ENCODE peak calls at places on chromosomes 2 and 18, in nine cellular contexts. One of them, this sample, is unnamed.

GRCh38 chr2:194550702-194551101 is 1106.3 kb upstream of the SLC39A10 start:
- DNase-seq in hepatocyte: no peak
- DNase-seq in PC-9: no peak
- DNase-seq in mammary epithelial cell: no peak
- DNase-seq in HCT116: no peak
- DNase-seq in GM23248: no peak
- DNase-seq in fibroblast of lung: no peak
- DNase-seq in neural progenitor cell: no peak
- DNase-seq in PC-3: peak
- DNase-seq in this sample: no peak

GRCh38 chr2:233449071-233449901 is 95.0 kb downstream of the DGKD start:
- DNase-seq in neural progenitor cell: peak
- DNase-seq in PC-9: peak
- DNase-seq in fibroblast of lung: peak
- DNase-seq in PC-3: peak
- DNase-seq in GM23248: peak
- DNase-seq in hepatocyte: peak
- DNase-seq in mammary epithelial cell: no peak
- DNase-seq in HCT116: no peak
- DNase-seq in this sample: peak

GRCh38 chr2:88307817-88308216 is 137.7 kb downstream of the THNSL2 start:
- DNase-seq in PC-3: peak
- DNase-seq in PC-9: peak
- DNase-seq in GM23248: peak
- DNase-seq in mammary epithelial cell: peak
- DNase-seq in fibroblast of lung: no peak
- DNase-seq in hepatocyte: peak
- DNase-seq in neural progenitor cell: peak
- DNase-seq in HCT116: peak
- DNase-seq in this sample: no peak

GRCh38 chr2:182642328-182642727 is 73.7 kb upstream of the DNAJC10 start:
- DNase-seq in PC-9: peak
- DNase-seq in neural progenitor cell: peak
- DNase-seq in mammary epithelial cell: peak
- DNase-seq in GM23248: peak
- DNase-seq in PC-3: peak
- DNase-seq in hepatocyte: peak
- DNase-seq in fibroblast of lung: peak
- DNase-seq in HCT116: peak
- DNase-seq in this sample: peak

GRCh38 chr18:24935008-24935407 is 417.0 kb downstream of the ZNF521 start:
- DNase-seq in neural progenitor cell: no peak
- DNase-seq in HCT116: no peak
- DNase-seq in GM23248: no peak
- DNase-seq in PC-3: no peak
- DNase-seq in PC-9: no peak
- DNase-seq in hepatocyte: no peak
- DNase-seq in fibroblast of lung: no peak
- DNase-seq in mammary epithelial cell: no peak
- DNase-seq in this sample: no peak

GRCh38 chr2:24929230-24929629 is 9.2 kb upstream of the ADCY3 start:
- DNase-seq in GM23248: no peak
- DNase-seq in PC-3: no peak
- DNase-seq in hepatocyte: no peak
- DNase-seq in HCT116: no peak
- DNase-seq in PC-9: no peak
- DNase-seq in fibroblast of lung: no peak
- DNase-seq in neural progenitor cell: no peak
- DNase-seq in mammary epithelial cell: no peak
- DNase-seq in this sample: no peak

GRCh38 chr2:197296861-197297260 is 13.7 kb downstream of the ANKRD44 start:
- DNase-seq in fibroblast of lung: no peak
- DNase-seq in PC-9: no peak
- DNase-seq in HCT116: no peak
- DNase-seq in hepatocyte: no peak
- DNase-seq in PC-3: no peak
- DNase-seq in mammary epithelial cell: no peak
- DNase-seq in neural progenitor cell: no peak
- DNase-seq in GM23248: no peak
- DNase-seq in this sample: no peak

GRCh38 chr18:56556907-56557306 is 81.5 kb downstream of the TXNL1 start:
- DNase-seq in GM23248: no peak
- DNase-seq in PC-3: no peak
- DNase-seq in hepatocyte: no peak
- DNase-seq in PC-9: no peak
- DNase-seq in fibroblast of lung: no peak
- DNase-seq in mammary epithelial cell: no peak
- DNase-seq in neural progenitor cell: no peak
- DNase-seq in HCT116: no peak
- DNase-seq in this sample: no peak

GRCh38 chr2:109532728-109533076 is 81.1 kb downstream of the SEPTIN10 start:
- DNase-seq in PC-9: no peak
- DNase-seq in GM23248: no peak
- DNase-seq in HCT116: no peak
- DNase-seq in neural progenitor cell: no peak
- DNase-seq in mammary epithelial cell: no peak
- DNase-seq in fibroblast of lung: no peak
- DNase-seq in PC-3: no peak
- DNase-seq in hepatocyte: no peak
- DNase-seq in this sample: no peak

GRCh38 chr2:65465857-65466256 is 33.5 kb upstream of the SPRED2 start:
- DNase-seq in hepatocyte: no peak
- DNase-seq in mammary epithelial cell: no peak
- DNase-seq in HCT116: no peak
- DNase-seq in neural progenitor cell: no peak
- DNase-seq in PC-3: no peak
- DNase-seq in PC-9: no peak
- DNase-seq in GM23248: no peak
- DNase-seq in fibroblast of lung: peak
- DNase-seq in this sample: no peak

GRCh38 chr2:100259106-100259505 is 63.2 kb downstream of the LONRF2 start:
- DNase-seq in mammary epithelial cell: no peak
- DNase-seq in neural progenitor cell: no peak
- DNase-seq in PC-9: no peak
- DNase-seq in GM23248: no peak
- DNase-seq in HCT116: no peak
- DNase-seq in hepatocyte: no peak
- DNase-seq in PC-3: no peak
- DNase-seq in fibroblast of lung: no peak
- DNase-seq in this sample: no peak

GRCh38 chr2:196160101-196160500 is 11.3 kb downstream of the STK17B start:
- DNase-seq in fibroblast of lung: peak
- DNase-seq in GM23248: peak
- DNase-seq in PC-9: peak
- DNase-seq in HCT116: peak
- DNase-seq in mammary epithelial cell: peak
- DNase-seq in hepatocyte: peak
- DNase-seq in neural progenitor cell: peak
- DNase-seq in PC-3: peak
- DNase-seq in this sample: peak

GRCh38 chr2:17309741-17310339 is 208.4 kb downstream of the RAD51AP2 start:
- DNase-seq in PC-9: peak
- DNase-seq in hepatocyte: peak
- DNase-seq in GM23248: peak
- DNase-seq in neural progenitor cell: peak
- DNase-seq in mammary epithelial cell: peak
- DNase-seq in PC-3: peak
- DNase-seq in HCT116: peak
- DNase-seq in fibroblast of lung: peak
- DNase-seq in this sample: peak

GRCh38 chr2:216375288-216375687 is 3.0 kb upstream of the MARCHF4 start:
- DNase-seq in mammary epithelial cell: no peak
- DNase-seq in PC-3: no peak
- DNase-seq in hepatocyte: no peak
- DNase-seq in PC-9: no peak
- DNase-seq in neural progenitor cell: no peak
- DNase-seq in fibroblast of lung: no peak
- DNase-seq in GM23248: peak
- DNase-seq in HCT116: no peak
- DNase-seq in this sample: no peak

GRCh38 chr2:152573168-152573567 is 144.1 kb downstream of the PRPF40A start:
- DNase-seq in fibroblast of lung: peak
- DNase-seq in neural progenitor cell: no peak
- DNase-seq in PC-9: no peak
- DNase-seq in PC-3: peak
- DNase-seq in mammary epithelial cell: peak
- DNase-seq in HCT116: peak
- DNase-seq in GM23248: peak
- DNase-seq in hepatocyte: no peak
- DNase-seq in this sample: peak

GRCh38 chr2:24021122-24021998 is 11.5 kb downstream of the MFSD2B start:
- DNase-seq in neural progenitor cell: peak
- DNase-seq in PC-9: peak
- DNase-seq in mammary epithelial cell: peak
- DNase-seq in hepatocyte: no peak
- DNase-seq in PC-3: peak
- DNase-seq in fibroblast of lung: no peak
- DNase-seq in HCT116: no peak
- DNase-seq in GM23248: peak
- DNase-seq in this sample: no peak

GRCh38 chr2:121561617-121562268 is 31.1 kb downstream of the RNU4ATAC start:
- DNase-seq in mammary epithelial cell: peak
- DNase-seq in PC-3: peak
- DNase-seq in neural progenitor cell: no peak
- DNase-seq in HCT116: no peak
- DNase-seq in GM23248: peak
- DNase-seq in fibroblast of lung: peak
- DNase-seq in PC-9: no peak
- DNase-seq in hepatocyte: no peak
- DNase-seq in this sample: peak

GRCh38 chr2:197940346-197940745 is 136.0 kb downstream of the PLCL1 start:
- DNase-seq in mammary epithelial cell: no peak
- DNase-seq in neural progenitor cell: no peak
- DNase-seq in PC-9: no peak
- DNase-seq in HCT116: no peak
- DNase-seq in fibroblast of lung: no peak
- DNase-seq in GM23248: no peak
- DNase-seq in hepatocyte: no peak
- DNase-seq in PC-3: no peak
- DNase-seq in this sample: no peak

GRCh38 chr2:176285321-176285720 is 16.1 kb downstream of the MTX2 start:
- DNase-seq in mammary epithelial cell: peak
- DNase-seq in GM23248: peak
- DNase-seq in PC-9: no peak
- DNase-seq in HCT116: no peak
- DNase-seq in fibroblast of lung: no peak
- DNase-seq in PC-3: no peak
- DNase-seq in hepatocyte: no peak
- DNase-seq in neural progenitor cell: no peak
- DNase-seq in this sample: peak

GRCh38 chr18:67133669-67134068 is 382.9 kb downstream of the DSEL start:
- DNase-seq in hepatocyte: no peak
- DNase-seq in GM23248: no peak
- DNase-seq in HCT116: no peak
- DNase-seq in mammary epithelial cell: no peak
- DNase-seq in PC-3: peak
- DNase-seq in PC-9: no peak
- DNase-seq in neural progenitor cell: no peak
- DNase-seq in fibroblast of lung: no peak
- DNase-seq in this sample: no peak

GRCh38 chr2:177332041-177332991 is 60.3 kb upstream of the AGPS start:
- DNase-seq in mammary epithelial cell: peak
- DNase-seq in hepatocyte: peak
- DNase-seq in fibroblast of lung: peak
- DNase-seq in HCT116: peak
- DNase-seq in neural progenitor cell: peak
- DNase-seq in PC-9: peak
- DNase-seq in GM23248: peak
- DNase-seq in PC-3: peak
- DNase-seq in this sample: peak

GRCh38 chr2:112752667-112753066 is 11.7 kb downstream of the CKAP2L start:
- DNase-seq in GM23248: no peak
- DNase-seq in hepatocyte: no peak
- DNase-seq in PC-3: no peak
- DNase-seq in mammary epithelial cell: no peak
- DNase-seq in neural progenitor cell: no peak
- DNase-seq in fibroblast of lung: no peak
- DNase-seq in HCT116: no peak
- DNase-seq in PC-9: no peak
- DNase-seq in this sample: no peak

DNA sequence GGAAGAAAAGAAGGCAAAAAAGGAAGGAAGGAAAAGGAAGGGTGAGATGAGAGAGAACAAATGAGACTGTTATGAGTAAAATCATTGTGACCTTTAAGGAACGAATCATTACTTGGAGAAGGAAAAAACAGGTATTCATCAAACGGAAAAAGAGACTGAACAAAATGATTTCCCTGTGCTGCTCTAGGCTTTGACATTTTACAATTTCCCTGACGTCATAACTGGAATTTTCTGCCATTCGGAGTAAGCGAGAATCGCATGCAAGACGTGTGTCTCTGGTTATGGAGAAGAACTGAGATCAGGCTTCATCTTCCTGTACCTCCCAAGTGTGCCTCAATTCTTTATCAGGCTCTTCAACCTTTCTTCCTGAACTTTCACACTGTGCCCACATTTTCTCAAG is 534.7 kb upstream of the KLHL29 start:
- DNase-seq in PC-3: no peak
- DNase-seq in GM23248: no peak
- DNase-seq in HCT116: no peak
- DNase-seq in hepatocyte: no peak
- DNase-seq in PC-9: no peak
- DNase-seq in neural progenitor cell: no peak
- DNase-seq in mammary epithelial cell: no peak
- DNase-seq in fibroblast of lung: no peak
- DNase-seq in this sample: no peak
- TF ChIP-seq EZH2 in PC-3: no peak
- TF ChIP-seq EZH2 in GM23248: no peak
- TF ChIP-seq EZH2 in HCT116: no peak
- TF ChIP-seq EZH2 in hepatocyte: no peak
- TF ChIP-seq EZH2 in PC-9: no peak
- TF ChIP-seq EZH2 in neural progenitor cell: no peak
- TF ChIP-seq EZH2 in mammary epithelial cell: no peak
- TF ChIP-seq EZH2 in fibroblast of lung: no peak
- TF ChIP-seq EZH2 in this sample: no peak

GRCh38 chr18:37566479-37567060 is 972 bp upstream of the CELF4 start:
- DNase-seq in PC-3: no peak
- DNase-seq in GM23248: peak
- DNase-seq in hepatocyte: no peak
- DNase-seq in HCT116: no peak
- DNase-seq in fibroblast of lung: no peak
- DNase-seq in mammary epithelial cell: no peak
- DNase-seq in neural progenitor cell: peak
- DNase-seq in PC-9: no peak
- DNase-seq in this sample: no peak
- TF ChIP-seq EZH2 in PC-3: no peak
- TF ChIP-seq EZH2 in GM23248: peak
- TF ChIP-seq EZH2 in hepatocyte: no peak
- TF ChIP-seq EZH2 in HCT116: no peak
- TF ChIP-seq EZH2 in fibroblast of lung: no peak
- TF ChIP-seq EZH2 in mammary epithelial cell: peak
- TF ChIP-seq EZH2 in neural progenitor cell: no peak
- TF ChIP-seq EZH2 in PC-9: no peak
- TF ChIP-seq EZH2 in this sample: peak

GRCh38 chr2:170716851-170717598 is 1.9 kb downstream of the SP5 start:
- DNase-seq in PC-9: no peak
- DNase-seq in neural progenitor cell: peak
- DNase-seq in HCT116: no peak
- DNase-seq in PC-3: no peak
- DNase-seq in hepatocyte: peak
- DNase-seq in mammary epithelial cell: no peak
- DNase-seq in GM23248: peak
- DNase-seq in fibroblast of lung: peak
- DNase-seq in this sample: no peak
- TF ChIP-seq EZH2 in PC-9: no peak
- TF ChIP-seq EZH2 in neural progenitor cell: peak
- TF ChIP-seq EZH2 in HCT116: no peak
- TF ChIP-seq EZH2 in PC-3: no peak
- TF ChIP-seq EZH2 in hepatocyte: no peak
- TF ChIP-seq EZH2 in mammary epithelial cell: peak
- TF ChIP-seq EZH2 in GM23248: peak
- TF ChIP-seq EZH2 in fibroblast of lung: peak
- TF ChIP-seq EZH2 in this sample: peak

GRCh38 chr2:118830886-118831285 is 16.6 kb downstream of the EN1 start:
- DNase-seq in hepatocyte: no peak
- DNase-seq in PC-9: no peak
- DNase-seq in PC-3: no peak
- DNase-seq in fibroblast of lung: no peak
- DNase-seq in mammary epithelial cell: no peak
- DNase-seq in HCT116: no peak
- DNase-seq in neural progenitor cell: no peak
- DNase-seq in GM23248: peak
- DNase-seq in this sample: no peak
- TF ChIP-seq EZH2 in hepatocyte: no peak
- TF ChIP-seq EZH2 in PC-9: no peak
- TF ChIP-seq EZH2 in PC-3: no peak
- TF ChIP-seq EZH2 in fibroblast of lung: no peak
- TF ChIP-seq EZH2 in mammary epithelial cell: no peak
- TF ChIP-seq EZH2 in HCT116: no peak
- TF ChIP-seq EZH2 in neural progenitor cell: no peak
- TF ChIP-seq EZH2 in GM23248: no peak
- TF ChIP-seq EZH2 in this sample: no peak

This sample was measured in astrocyte.